ENCODE peak calls at places on chromosomes 11 and 22, in ten cellular contexts. One of them, this sample, is unnamed.

GRCh38 chr22:39300198-39300830 is 19.1 kb downstream of the RPL3 start:
- DNase-seq in left lung: peak
- DNase-seq in endothelial cell: no peak
- DNase-seq in foreskin keratinocyte: no peak
- DNase-seq in left kidney: peak
- DNase-seq in anterior cingulate cortex: peak
- DNase-seq in body of pancreas: no peak
- DNase-seq in H9: no peak
- DNase-seq in HFFc6: no peak
- DNase-seq in activated naive CD4-positive, alpha-beta T cell treated with anti-CD3 and anti-CD28 coated beads for 36 hours: no peak
- DNase-seq in this sample: peak

GRCh38 chr11:102467853-102468580 is 15.5 kb upstream of the TMEM123 start:
- DNase-seq in endothelial cell: no peak
- DNase-seq in body of pancreas: no peak
- DNase-seq in anterior cingulate cortex: no peak
- DNase-seq in foreskin keratinocyte: no peak
- DNase-seq in left kidney: no peak
- DNase-seq in left lung: no peak
- DNase-seq in H9: no peak
- DNase-seq in HFFc6: no peak
- DNase-seq in activated naive CD4-positive, alpha-beta T cell treated with anti-CD3 and anti-CD28 coated beads for 36 hours: no peak
- DNase-seq in this sample: no peak

GRCh38 chr11:35148163-35148562 is 9.2 kb downstream of the CD44 start:
- DNase-seq in HFFc6: no peak
- DNase-seq in left kidney: no peak
- DNase-seq in activated naive CD4-positive, alpha-beta T cell treated with anti-CD3 and anti-CD28 coated beads for 36 hours: peak
- DNase-seq in endothelial cell: no peak
- DNase-seq in body of pancreas: no peak
- DNase-seq in left lung: no peak
- DNase-seq in anterior cingulate cortex: no peak
- DNase-seq in foreskin keratinocyte: no peak
- DNase-seq in H9: no peak
- DNase-seq in this sample: no peak

GRCh38 chr11:6203327-6203726 is 2.0 kb upstream of the C11orf42 start:
- DNase-seq in anterior cingulate cortex: no peak
- DNase-seq in endothelial cell: no peak
- DNase-seq in activated naive CD4-positive, alpha-beta T cell treated with anti-CD3 and anti-CD28 coated beads for 36 hours: peak
- DNase-seq in HFFc6: no peak
- DNase-seq in left lung: no peak
- DNase-seq in foreskin keratinocyte: no peak
- DNase-seq in left kidney: no peak
- DNase-seq in body of pancreas: no peak
- DNase-seq in H9: no peak
- DNase-seq in this sample: no peak

GRCh38 chr11:83278351-83278750 is 7.8 kb downstream of the CCDC90B start:
- DNase-seq in endothelial cell: no peak
- DNase-seq in body of pancreas: no peak
- DNase-seq in H9: no peak
- DNase-seq in activated naive CD4-positive, alpha-beta T cell treated with anti-CD3 and anti-CD28 coated beads for 36 hours: no peak
- DNase-seq in anterior cingulate cortex: no peak
- DNase-seq in foreskin keratinocyte: no peak
- DNase-seq in HFFc6: peak
- DNase-seq in left lung: no peak
- DNase-seq in left kidney: no peak
- DNase-seq in this sample: no peak

GRCh38 chr11:87743002-87743401 is 432.2 kb downstream of the RAB38 start:
- DNase-seq in activated naive CD4-positive, alpha-beta T cell treated with anti-CD3 and anti-CD28 coated beads for 36 hours: no peak
- DNase-seq in endothelial cell: no peak
- DNase-seq in left lung: no peak
- DNase-seq in HFFc6: no peak
- DNase-seq in foreskin keratinocyte: no peak
- DNase-seq in left kidney: peak
- DNase-seq in H9: no peak
- DNase-seq in body of pancreas: no peak
- DNase-seq in anterior cingulate cortex: no peak
- DNase-seq in this sample: no peak

GRCh38 chr11:94501522-94501921 is 7.7 kb downstream of the ANKRD49 start:
- DNase-seq in left kidney: no peak
- DNase-seq in H9: no peak
- DNase-seq in endothelial cell: no peak
- DNase-seq in left lung: no peak
- DNase-seq in activated naive CD4-positive, alpha-beta T cell treated with anti-CD3 and anti-CD28 coated beads for 36 hours: no peak
- DNase-seq in foreskin keratinocyte: no peak
- DNase-seq in HFFc6: no peak
- DNase-seq in anterior cingulate cortex: no peak
- DNase-seq in body of pancreas: no peak
- DNase-seq in this sample: no peak

GRCh38 chr11:93585758-93586157 is 42.6 kb upstream of the SMCO4 start:
- DNase-seq in body of pancreas: no peak
- DNase-seq in H9: no peak
- DNase-seq in HFFc6: peak
- DNase-seq in endothelial cell: no peak
- DNase-seq in activated naive CD4-positive, alpha-beta T cell treated with anti-CD3 and anti-CD28 coated beads for 36 hours: no peak
- DNase-seq in foreskin keratinocyte: peak
- DNase-seq in left lung: peak
- DNase-seq in left kidney: no peak
- DNase-seq in anterior cingulate cortex: no peak
- DNase-seq in this sample: no peak

GRCh38 chr11:32991427-32991826 is 24.3 kb upstream of the DEPDC7 start:
- DNase-seq in body of pancreas: no peak
- DNase-seq in left kidney: no peak
- DNase-seq in activated naive CD4-positive, alpha-beta T cell treated with anti-CD3 and anti-CD28 coated beads for 36 hours: no peak
- DNase-seq in left lung: no peak
- DNase-seq in foreskin keratinocyte: no peak
- DNase-seq in endothelial cell: no peak
- DNase-seq in H9: no peak
- DNase-seq in HFFc6: no peak
- DNase-seq in anterior cingulate cortex: no peak
- DNase-seq in this sample: no peak

GRCh38 chr22:46129390-46130041 is 20.8 kb upstream of the PPARA start:
- DNase-seq in HFFc6: no peak
- DNase-seq in foreskin keratinocyte: no peak
- DNase-seq in endothelial cell: no peak
- DNase-seq in H9: no peak
- DNase-seq in body of pancreas: peak
- DNase-seq in left kidney: peak
- DNase-seq in left lung: peak
- DNase-seq in activated naive CD4-positive, alpha-beta T cell treated with anti-CD3 and anti-CD28 coated beads for 36 hours: no peak
- DNase-seq in anterior cingulate cortex: peak
- DNase-seq in this sample: peak

GRCh38 chr22:19814428-19814827 is 40.2 kb downstream of the GNB1L start:
- DNase-seq in foreskin keratinocyte: no peak
- DNase-seq in anterior cingulate cortex: no peak
- DNase-seq in endothelial cell: no peak
- DNase-seq in left lung: no peak
- DNase-seq in H9: no peak
- DNase-seq in body of pancreas: no peak
- DNase-seq in left kidney: no peak
- DNase-seq in activated naive CD4-positive, alpha-beta T cell treated with anti-CD3 and anti-CD28 coated beads for 36 hours: no peak
- DNase-seq in HFFc6: no peak
- DNase-seq in this sample: no peak

GRCh38 chr11:38296211-38296776 is 1698.3 kb upstream of the RAG2 start:
- DNase-seq in left kidney: no peak
- DNase-seq in foreskin keratinocyte: no peak
- DNase-seq in activated naive CD4-positive, alpha-beta T cell treated with anti-CD3 and anti-CD28 coated beads for 36 hours: no peak
- DNase-seq in anterior cingulate cortex: no peak
- DNase-seq in body of pancreas: no peak
- DNase-seq in endothelial cell: no peak
- DNase-seq in H9: no peak
- DNase-seq in left lung: no peak
- DNase-seq in HFFc6: no peak
- DNase-seq in this sample: no peak

GRCh38 chr22:36056980-36057379 is 28.4 kb upstream of the RBFOX2 start:
- DNase-seq in activated naive CD4-positive, alpha-beta T cell treated with anti-CD3 and anti-CD28 coated beads for 36 hours: no peak
- DNase-seq in left lung: no peak
- DNase-seq in foreskin keratinocyte: peak
- DNase-seq in left kidney: no peak
- DNase-seq in anterior cingulate cortex: no peak
- DNase-seq in H9: no peak
- DNase-seq in body of pancreas: no peak
- DNase-seq in HFFc6: peak
- DNase-seq in endothelial cell: no peak
- DNase-seq in this sample: no peak

GRCh38 chr11:118051611-118052461 is 25.0 kb upstream of the TMPRSS4 start:
- DNase-seq in HFFc6: no peak
- DNase-seq in left kidney: peak
- DNase-seq in activated naive CD4-positive, alpha-beta T cell treated with anti-CD3 and anti-CD28 coated beads for 36 hours: peak
- DNase-seq in endothelial cell: no peak
- DNase-seq in H9: no peak
- DNase-seq in anterior cingulate cortex: no peak
- DNase-seq in foreskin keratinocyte: no peak
- DNase-seq in left lung: no peak
- DNase-seq in body of pancreas: no peak
- DNase-seq in this sample: no peak

GRCh38 chr22:33329398-33329797 is 271.2 kb upstream of the SYN3 start:
- DNase-seq in left lung: no peak
- DNase-seq in foreskin keratinocyte: no peak
- DNase-seq in H9: no peak
- DNase-seq in anterior cingulate cortex: no peak
- DNase-seq in body of pancreas: no peak
- DNase-seq in endothelial cell: no peak
- DNase-seq in left kidney: no peak
- DNase-seq in HFFc6: no peak
- DNase-seq in activated naive CD4-positive, alpha-beta T cell treated with anti-CD3 and anti-CD28 coated beads for 36 hours: no peak
- DNase-seq in this sample: no peak

GRCh38 chr11:119832132-119832531 is 103.1 kb upstream of the NECTIN1 start:
- DNase-seq in endothelial cell: no peak
- DNase-seq in activated naive CD4-positive, alpha-beta T cell treated with anti-CD3 and anti-CD28 coated beads for 36 hours: no peak
- DNase-seq in body of pancreas: no peak
- DNase-seq in foreskin keratinocyte: no peak
- DNase-seq in HFFc6: no peak
- DNase-seq in H9: no peak
- DNase-seq in left lung: no peak
- DNase-seq in anterior cingulate cortex: no peak
- DNase-seq in left kidney: peak
- DNase-seq in this sample: no peak

GRCh38 chr11:8354622-8355417 is 91.1 kb upstream of the LMO1 start:
- DNase-seq in body of pancreas: no peak
- DNase-seq in endothelial cell: no peak
- DNase-seq in foreskin keratinocyte: no peak
- DNase-seq in activated naive CD4-positive, alpha-beta T cell treated with anti-CD3 and anti-CD28 coated beads for 36 hours: no peak
- DNase-seq in H9: no peak
- DNase-seq in left kidney: peak
- DNase-seq in anterior cingulate cortex: peak
- DNase-seq in HFFc6: no peak
- DNase-seq in left lung: no peak
- DNase-seq in this sample: no peak

GRCh38 chr22:31193092-31193491 is 19.0 kb upstream of the LIMK2 start:
- DNase-seq in activated naive CD4-positive, alpha-beta T cell treated with anti-CD3 and anti-CD28 coated beads for 36 hours: no peak
- DNase-seq in left kidney: no peak
- DNase-seq in left lung: no peak
- DNase-seq in body of pancreas: no peak
- DNase-seq in H9: no peak
- DNase-seq in endothelial cell: no peak
- DNase-seq in HFFc6: no peak
- DNase-seq in anterior cingulate cortex: peak
- DNase-seq in foreskin keratinocyte: no peak
- DNase-seq in this sample: no peak

GRCh38 chr11:120959189-120959588 is 64.7 kb upstream of the TBCEL start:
- DNase-seq in endothelial cell: no peak
- DNase-seq in H9: no peak
- DNase-seq in HFFc6: no peak
- DNase-seq in left kidney: no peak
- DNase-seq in body of pancreas: no peak
- DNase-seq in activated naive CD4-positive, alpha-beta T cell treated with anti-CD3 and anti-CD28 coated beads for 36 hours: no peak
- DNase-seq in anterior cingulate cortex: no peak
- DNase-seq in foreskin keratinocyte: peak
- DNase-seq in left lung: no peak
- DNase-seq in this sample: no peak

GRCh38 chr11:125082611-125083311 is 19.7 kb downstream of the SLC37A2 start:
- DNase-seq in H9: no peak
- DNase-seq in body of pancreas: no peak
- DNase-seq in endothelial cell: no peak
- DNase-seq in activated naive CD4-positive, alpha-beta T cell treated with anti-CD3 and anti-CD28 coated beads for 36 hours: no peak
- DNase-seq in foreskin keratinocyte: peak
- DNase-seq in left lung: no peak
- DNase-seq in anterior cingulate cortex: no peak
- DNase-seq in left kidney: no peak
- DNase-seq in HFFc6: peak
- DNase-seq in this sample: no peak

GRCh38 chr11:132438418-132438817 is 1068.0 kb downstream of the NTM start:
- DNase-seq in endothelial cell: no peak
- DNase-seq in left kidney: no peak
- DNase-seq in HFFc6: no peak
- DNase-seq in activated naive CD4-positive, alpha-beta T cell treated with anti-CD3 and anti-CD28 coated beads for 36 hours: no peak
- DNase-seq in H9: no peak
- DNase-seq in foreskin keratinocyte: no peak
- DNase-seq in body of pancreas: no peak
- DNase-seq in left lung: no peak
- DNase-seq in anterior cingulate cortex: no peak
- DNase-seq in this sample: no peak

GRCh38 chr11:66001941-66002647 is at the start of the genes BANF1 and EIF1AD:
- DNase-seq in left kidney: peak
- DNase-seq in endothelial cell: peak
- DNase-seq in foreskin keratinocyte: peak
- DNase-seq in anterior cingulate cortex: peak
- DNase-seq in activated naive CD4-positive, alpha-beta T cell treated with anti-CD3 and anti-CD28 coated beads for 36 hours: peak
- DNase-seq in HFFc6: peak
- DNase-seq in body of pancreas: peak
- DNase-seq in H9: peak
- DNase-seq in left lung: peak
- DNase-seq in this sample: peak

GRCh38 chr11:116366980-116367640 is 405.7 kb downstream of the BUD13 start:
- DNase-seq in left kidney: no peak
- DNase-seq in body of pancreas: no peak
- DNase-seq in H9: peak
- DNase-seq in activated naive CD4-positive, alpha-beta T cell treated with anti-CD3 and anti-CD28 coated beads for 36 hours: no peak
- DNase-seq in anterior cingulate cortex: no peak
- DNase-seq in HFFc6: no peak
- DNase-seq in endothelial cell: peak
- DNase-seq in foreskin keratinocyte: peak
- DNase-seq in left lung: no peak
- DNase-seq in this sample: no peak

GRCh38 chr11:75925785-75926164 is 110.8 kb downstream of the UVRAG start:
- DNase-seq in H9: no peak
- DNase-seq in left lung: no peak
- DNase-seq in body of pancreas: no peak
- DNase-seq in HFFc6: no peak
- DNase-seq in left kidney: no peak
- DNase-seq in endothelial cell: no peak
- DNase-seq in foreskin keratinocyte: peak
- DNase-seq in anterior cingulate cortex: no peak
- DNase-seq in activated naive CD4-positive, alpha-beta T cell treated with anti-CD3 and anti-CD28 coated beads for 36 hours: no peak
- DNase-seq in this sample: no peak

GRCh38 chr11:119615003-119615878 is 113.8 kb downstream of the NECTIN1 start:
- DNase-seq in endothelial cell: no peak
- DNase-seq in H9: no peak
- DNase-seq in left kidney: peak
- DNase-seq in foreskin keratinocyte: peak
- DNase-seq in HFFc6: peak
- DNase-seq in activated naive CD4-positive, alpha-beta T cell treated with anti-CD3 and anti-CD28 coated beads for 36 hours: no peak
- DNase-seq in body of pancreas: no peak
- DNase-seq in anterior cingulate cortex: peak
- DNase-seq in left lung: no peak
- DNase-seq in this sample: no peak

GRCh38 chr22:46604306-46604690 is 15.9 kb upstream of the GRAMD4 start:
- DNase-seq in HFFc6: no peak
- DNase-seq in left kidney: peak
- DNase-seq in body of pancreas: no peak
- DNase-seq in left lung: peak
- DNase-seq in anterior cingulate cortex: peak
- DNase-seq in activated naive CD4-positive, alpha-beta T cell treated with anti-CD3 and anti-CD28 coated beads for 36 hours: peak
- DNase-seq in foreskin keratinocyte: no peak
- DNase-seq in H9: no peak
- DNase-seq in endothelial cell: no peak
- DNase-seq in this sample: no peak

GRCh38 chr11:113048820-113049555 is 87.8 kb downstream of the NCAM1 start:
- DNase-seq in endothelial cell: no peak
- DNase-seq in HFFc6: no peak
- DNase-seq in H9: no peak
- DNase-seq in foreskin keratinocyte: peak
- DNase-seq in activated naive CD4-positive, alpha-beta T cell treated with anti-CD3 and anti-CD28 coated beads for 36 hours: no peak
- DNase-seq in left lung: no peak
- DNase-seq in anterior cingulate cortex: no peak
- DNase-seq in body of pancreas: no peak
- DNase-seq in left kidney: no peak
- DNase-seq in this sample: no peak

GRCh38 chr11:35247428-35247827 is 108.5 kb downstream of the CD44 start:
- DNase-seq in activated naive CD4-positive, alpha-beta T cell treated with anti-CD3 and anti-CD28 coated beads for 36 hours: peak
- DNase-seq in endothelial cell: no peak
- DNase-seq in body of pancreas: no peak
- DNase-seq in foreskin keratinocyte: no peak
- DNase-seq in H9: no peak
- DNase-seq in left lung: no peak
- DNase-seq in anterior cingulate cortex: no peak
- DNase-seq in left kidney: no peak
- DNase-seq in HFFc6: no peak
- DNase-seq in this sample: peak

This sample was measured in Right ventricle myocardium superior.